ENCODE peak calls at places on chromosomes 5 and 9, in eight cellular contexts. P is hypothalamus, I is HFFc6, O is fibroblast of mammary gland, Z is amygdala, K is RWPE1, L is AG10803, B is neural progenitor cell. S is an unnamed sample.

GRCh38 chr5:5331838-5332237 is 90.6 kb upstream of the ICE1 start:
- DNase-seq in P (no peak), I (no peak), O (no peak), Z (no peak), K (no peak), L (no peak), B (no peak), S (no peak)

GRCh38 chr9:105887679-105888078 is 193.3 kb downstream of the TMEM38B start:
- DNase-seq in P (no peak), I (no peak), O (no peak), Z (no peak), K (no peak), L (no peak), B (no peak), S (no peak)

GRCh38 chr9:119827126-119827525 is 457.9 kb upstream of the BRINP1 start:
- DNase-seq in P (no peak), I (no peak), O (no peak), Z (no peak), K (no peak), L (no peak), B (no peak), S (no peak)

GRCh38 chr5:150540615-150541396 is 32.9 kb downstream of the NDST1 start:
- DNase-seq in P (no peak), I (peak), O (peak), Z (no peak), K (peak), L (peak), B (no peak), S (no peak)

GRCh38 chr5:69415584-69415958 is 655 bp downstream of the MARVELD2 start:
- DNase-seq in P (no peak), I (no peak), O (no peak), Z (no peak), K (peak), L (no peak), B (peak), S (no peak)

GRCh38 chr9:136925414-136926153 is 19.0 kb downstream of the FBXW5 start:
- DNase-seq in P (no peak), I (no peak), O (no peak), Z (no peak), K (no peak), L (no peak), B (no peak), S (no peak)

GRCh38 chr5:34656001-34656699 is at the start of gene RAI14:
- DNase-seq in P (peak), I (peak), O (peak), Z (peak), K (peak), L (peak), B (peak), S (peak)

GRCh38 chr5:43303242-43303641 is 10.0 kb downstream of the HMGCS1 start:
- DNase-seq in P (no peak), I (no peak), O (no peak), Z (no peak), K (no peak), L (no peak), B (no peak), S (no peak)

GRCh38 chr5:144638802-144639201 is 468.1 kb downstream of the KCTD16 start:
- DNase-seq in P (no peak), I (no peak), O (no peak), Z (no peak), K (no peak), L (no peak), B (no peak), S (no peak)

GRCh38 chr5:113891491-113891890 is 378.0 kb downstream of the YTHDC2 start:
- DNase-seq in P (no peak), I (no peak), O (no peak), Z (no peak), K (no peak), L (no peak), B (no peak), S (no peak)

GRCh38 chr9:17470449-17470848 is 108.4 kb upstream of the SH3GL2 start:
- DNase-seq in P (no peak), I (no peak), O (no peak), Z (no peak), K (no peak), L (no peak), B (no peak), S (no peak)

GRCh38 chr5:67813879-67814539 is 401.5 kb upstream of the PIK3R1 start:
- DNase-seq in P (no peak), I (no peak), O (no peak), Z (no peak), K (no peak), L (no peak), B (no peak), S (no peak)

GRCh38 chr5:67144183-67144639 is 52.4 kb downstream of the CD180 start:
- DNase-seq in P (no peak), I (no peak), O (no peak), Z (no peak), K (no peak), L (no peak), B (no peak), S (no peak)

GRCh38 chr5:3789519-3790193 is 194.0 kb downstream of the IRX1 start:
- DNase-seq in P (no peak), I (no peak), O (no peak), Z (no peak), K (no peak), L (no peak), B (peak), S (no peak)

GRCh38 chr5:170393958-170394357 is 4.8 kb upstream of the KCNMB1 start:
- DNase-seq in P (no peak), I (no peak), O (no peak), Z (no peak), K (no peak), L (no peak), B (no peak), S (no peak)